ENCODE peak calls at places on chromosomes 16 and 17, in nine cellular contexts. N, O, J, Z, M, S, H, C and Y are unnamed samples.
A peak's percentile ranks its signal among the peaks of the same experiment; 100 is the strongest.

GRCh38 chr17:38568845-38569510 is 36.8 kb downstream of the SRCIN1 start:
- DNase-seq in N (no peak), S (no peak), O (no peak), M (no peak), Z (no peak), C (no peak), H (no peak), J (no peak), Y (no peak)

GRCh38 chr16:68756250-68757051 is 19.4 kb downstream of the CDH1 start:
- DNase-seq in C (no peak), Z (no peak), M (no peak), N (peak; percentile 12), H (peak; percentile 77), O (no peak), J (no peak), S (no peak), Y (peak; percentile 91)

GRCh38 chr17:17051791-17052461 is 9.7 kb downstream of the MPRIP start:
- DNase-seq in J (peak; percentile 74), O (no peak), S (no peak), Z (no peak), M (no peak), C (no peak), N (no peak), H (no peak), Y (peak; percentile 36)

GRCh38 chr16:86205521-86206245 is 304.6 kb upstream of the FOXF1 start:
- DNase-seq in Z (no peak), S (no peak), H (no peak), C (no peak), O (no peak), M (no peak), J (no peak), N (no peak), Y (no peak)

GRCh38 chr16:89621698-89622409 is 8.4 kb downstream of the DPEP1 start:
- DNase-seq in M (no peak), C (no peak), H (no peak), J (no peak), O (no peak), N (no peak), Z (no peak), S (no peak), Y (no peak)

GRCh38 chr17:33687831-33688230 is 394.7 kb upstream of the ASIC2 start:
- DNase-seq in N (no peak), Z (no peak), O (no peak), J (no peak), C (no peak), S (no peak), M (no peak), H (no peak), Y (no peak)

GRCh38 chr17:77636835-77637806 is 321.4 kb upstream of the TNRC6C start:
- DNase-seq in N (no peak), J (no peak), H (no peak), M (no peak), C (no peak), S (no peak), Z (no peak), O (no peak), Y (no peak)

GRCh38 chr17:83062011-83062817 is 17.2 kb upstream of the METRNL start:
- DNase-seq in C (no peak), Z (no peak), M (no peak), N (no peak), H (no peak), O (peak; percentile 54), J (peak; percentile 62), S (peak; percentile 3), Y (no peak)

GRCh38 chr16:12500771-12501170 is 302.9 kb downstream of the CPPED1 start:
- DNase-seq in C (no peak), H (no peak), Z (no peak), O (no peak), J (no peak), M (no peak), N (no peak), S (no peak), Y (no peak)

GRCh38 chr17:64781394-64781793 is 119.3 kb upstream of the SMURF2 start:
- DNase-seq in H (peak; percentile 50), O (peak; percentile 91), C (peak; percentile 81), J (no peak), N (peak; percentile 34), M (peak; percentile 69), Z (no peak), S (no peak), Y (peak; percentile 44)

GRCh38 chr17:61307905-61308886 is 91.4 kb upstream of the TBX2 start:
- DNase-seq in C (no peak), Z (no peak), N (peak; percentile 95), M (no peak), J (peak; percentile 31), S (no peak), H (no peak), O (no peak), Y (peak; percentile 49)

GRCh38 chr17:35404360-35404759 is 27.9 kb downstream of the SLFN12 start:
- DNase-seq in J (no peak), N (no peak), C (no peak), H (no peak), S (no peak), O (no peak), M (no peak), Z (no peak), Y (no peak)

GRCh38 chr16:24975428-24975889 is 39.7 kb downstream of the ARHGAP17 start:
- DNase-seq in Z (no peak), O (no peak), H (peak; percentile 64), M (no peak), C (no peak), J (no peak), S (no peak), N (no peak), Y (no peak)

GRCh38 chr17:9957244-9957643 is 52.2 kb upstream of the RCVRN start:
- DNase-seq in J (no peak), N (no peak), O (no peak), S (no peak), Z (no peak), C (no peak), M (no peak), H (no peak), Y (no peak)

GRCh38 chr17:12549499-12549901 is 116.2 kb upstream of the MYOCD start:
- DNase-seq in C (no peak), H (no peak), M (no peak), N (peak; percentile 30), Z (no peak), O (no peak), J (no peak), S (no peak), Y (no peak)

GRCh38 chr16:86150646-86151371 is 251.8 kb downstream of the IRF8 start:
- DNase-seq in S (no peak), N (no peak), Z (no peak), O (no peak), H (no peak), C (no peak), M (no peak), J (no peak), Y (no peak)

GRCh38 chr16:60027351-60027750 is 1293.2 kb upstream of the GOT2 start:
- DNase-seq in M (no peak), C (no peak), O (no peak), N (no peak), J (no peak), H (no peak), Z (no peak), S (no peak), Y (no peak)

GRCh38 chr17:64063088-64063487 is 42.7 kb upstream of the ICAM2 start:
- DNase-seq in H (no peak), M (no peak), C (no peak), Z (no peak), N (no peak), O (no peak), J (no peak), S (no peak), Y (no peak)

GRCh38 chr16:67179421-67180080 is 4.2 kb downstream of the MATCAP1 start:
- DNase-seq in N (no peak), O (no peak), Z (no peak), J (no peak), M (no peak), H (no peak), S (no peak), C (no peak), Y (no peak)
- TF ChIP-seq CTCF in N (peak; percentile 10), O (no peak), Z (no peak), J (no peak), M (no peak), H (peak; percentile 8), S (peak; percentile 35), C (no peak), Y (no peak)

GRCh38 chr16:84710686-84711085 is 10.9 kb downstream of the USP10 start:
- DNase-seq in O (no peak), C (no peak), H (no peak), Z (no peak), S (no peak), J (no peak), N (no peak), M (no peak), Y (no peak)

GRCh38 chr16:84709609-84710008 is 9.8 kb downstream of the USP10 start:
- DNase-seq in S (no peak), C (no peak), N (no peak), M (no peak), Z (no peak), J (no peak), O (no peak), H (no peak), Y (no peak)

GRCh38 chr16:84712801-84713775 is 13.3 kb downstream of the USP10 start:
- DNase-seq in Z (no peak), J (no peak), N (no peak), C (no peak), M (no peak), H (no peak), O (no peak), S (no peak), Y (no peak)

GRCh38 chr16:84714028-84714427 is 14.2 kb downstream of the USP10 start:
- DNase-seq in O (no peak), C (no peak), H (no peak), M (no peak), Z (peak; percentile 78), N (no peak), J (no peak), S (no peak), Y (no peak)

GRCh38 chr16:84712138-84712671 is 12.4 kb downstream of the USP10 start:
- DNase-seq in O (no peak), Z (no peak), H (no peak), M (no peak), N (no peak), J (no peak), C (no peak), S (no peak), Y (no peak)
- TF ChIP-seq CTCF in O (no peak), Z (no peak), H (no peak), M (no peak), N (no peak), J (no peak), C (no peak), S (no peak), Y (no peak)

GRCh38 chr16:19094542-19095365 is 19.0 kb upstream of the ITPRIPL2 start:
- DNase-seq in J (peak; percentile 12), M (no peak), C (no peak), N (no peak), S (no peak), H (no peak), O (no peak), Z (no peak), Y (peak; percentile 61)
- TF ChIP-seq CTCF in J (no peak), M (no peak), C (no peak), N (no peak), S (peak; percentile 31), H (no peak), O (no peak), Z (no peak), Y (no peak)

DNA sequence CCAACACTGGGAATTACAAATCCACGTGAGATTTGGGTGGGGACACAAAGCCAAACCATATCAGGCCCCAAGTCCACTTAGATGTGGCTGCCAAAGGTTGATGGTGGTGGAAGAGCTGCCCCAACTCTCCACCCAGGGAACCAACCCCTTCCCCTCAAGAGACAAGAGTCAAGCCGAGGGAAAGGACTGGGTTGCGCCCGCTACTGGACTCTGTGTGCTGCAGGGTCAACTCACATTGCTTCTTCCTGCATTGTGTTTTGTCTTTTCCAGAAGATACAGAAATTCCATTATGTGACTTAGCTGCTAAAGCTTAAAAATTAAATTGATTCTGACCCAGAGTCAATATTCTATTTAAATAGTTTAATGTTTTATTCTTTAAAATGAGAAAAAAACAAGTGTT is 58.5 kb downstream of the ADAMTS18 start:
- DNase-seq in S (no peak), O (no peak), Z (no peak), C (no peak), J (no peak), N (no peak), H (peak; percentile 23), M (no peak), Y (no peak)
- TF ChIP-seq CTCF in S (no peak), O (peak; percentile 10), Z (no peak), C (peak; percentile 35), J (no peak), N (no peak), H (peak; percentile 36), M (no peak), Y (no peak)